ENCODE peak calls at places on chromosomes 13 and 19, in ten cellular contexts. R is CD4-positive, CD25-positive, alpha-beta regulatory T cell; J is aorta; N is fibroblast of lung; V is CD8-positive, alpha-beta T cell; A is adrenal gland; H is AG04450; G is thoracic aorta; Y is ascending aorta; L is uterus. W is an unnamed sample.

GRCh38 chr13:93672996-93673395 is 446.4 kb downstream of the GPC6 start:
- DNase-seq in L (no peak), V (no peak), H (no peak), Y (no peak), R (no peak), A (no peak), N (no peak), G (no peak), J (no peak), W (no peak)

GRCh38 chr19:54560881-54561385 is 12.7 kb upstream of the LILRA2 start:
- DNase-seq in A (no peak), N (no peak), H (no peak), L (no peak), G (no peak), V (no peak), J (no peak), R (no peak), Y (no peak), W (peak)

GRCh38 chr19:49339364-49340068 is 4.3 kb downstream of the CD37 start:
- DNase-seq in L (peak), N (peak), H (peak), A (peak), R (no peak), Y (peak), J (peak), G (peak), V (no peak), W (peak)

GRCh38 chr13:32164622-32165268 is 133.2 kb downstream of the FRY start:
- DNase-seq in G (no peak), H (peak), L (no peak), J (no peak), N (peak), A (peak), V (no peak), Y (no peak), R (peak), W (no peak)

GRCh38 chr13:28609936-28610335 is 49.0 kb upstream of the POMP start:
- DNase-seq in G (no peak), Y (no peak), A (no peak), H (peak), N (peak), V (no peak), L (no peak), J (no peak), R (no peak), W (no peak)

GRCh38 chr19:3441089-3441985 is 39.0 kb downstream of the SMIM24 start:
- DNase-seq in G (no peak), L (no peak), R (no peak), Y (no peak), A (no peak), N (no peak), V (no peak), J (no peak), H (no peak), W (no peak)

GRCh38 chr19:47056416-47056815 is 8.0 kb upstream of the TMEM160 start:
- DNase-seq in Y (no peak), L (no peak), A (no peak), N (no peak), V (no peak), J (no peak), G (no peak), R (no peak), H (no peak), W (no peak)

GRCh38 chr19:38683393-38684077 is 36.1 kb downstream of the ACTN4 start:
- DNase-seq in J (peak), Y (no peak), L (peak), G (no peak), V (peak), R (peak), A (peak), N (peak), H (no peak), W (no peak)

GRCh38 chr19:18594096-18594823 is 5.7 kb downstream of the REX1BD start:
- DNase-seq in Y (no peak), G (no peak), R (peak), H (no peak), J (peak), A (peak), N (peak), L (peak), V (peak), W (no peak)

GRCh38 chr13:23752111-23753001 is 136.8 kb downstream of the MIPEP start:
- DNase-seq in L (no peak), N (no peak), G (no peak), Y (no peak), A (no peak), V (no peak), R (no peak), J (no peak), H (peak), W (no peak)

GRCh38 chr19:3275583-3276340 is 51.3 kb downstream of the CELF5 start:
- DNase-seq in A (peak), Y (no peak), H (peak), V (peak), L (peak), R (peak), J (peak), G (peak), N (peak), W (no peak)

GRCh38 chr19:46287585-46287984 is 9.3 kb upstream of the HIF3A start:
- DNase-seq in L (no peak), Y (no peak), N (peak), V (no peak), A (no peak), H (no peak), J (no peak), R (no peak), G (no peak), W (no peak)

GRCh38 chr13:24699541-24699940 is 19.3 kb downstream of the ATP12A start:
- DNase-seq in L (no peak), N (no peak), G (no peak), R (no peak), A (no peak), V (no peak), H (no peak), J (no peak), Y (no peak), W (no peak)

GRCh38 chr13:107900775-107901174 is 314.6 kb downstream of the LIG4 start:
- DNase-seq in N (peak), R (no peak), A (no peak), V (no peak), G (no peak), J (no peak), L (no peak), Y (no peak), H (peak), W (no peak)

GRCh38 chr13:102236341-102236740 is 165.5 kb downstream of the FGF14 start:
- DNase-seq in J (no peak), G (no peak), H (no peak), N (no peak), V (no peak), L (no peak), R (no peak), Y (no peak), A (no peak), W (no peak)

GRCh38 chr19:7509625-7510024 is 6.3 kb upstream of the ZNF358 start:
- DNase-seq in J (no peak), V (no peak), L (no peak), G (no peak), N (no peak), Y (no peak), R (no peak), A (no peak), H (no peak), W (no peak)

GRCh38 chr19:54517483-54517882 is 14.9 kb downstream of the LAIR2 start:
- DNase-seq in J (peak), V (peak), A (peak), Y (no peak), L (no peak), R (peak), G (no peak), H (no peak), N (peak), W (no peak)

GRCh38 chr19:45676851-45677263 is 8.8 kb downstream of the GIPR start:
- DNase-seq in N (no peak), R (peak), A (no peak), V (peak), Y (no peak), L (no peak), H (no peak), G (no peak), J (no peak), W (no peak)

GRCh38 chr19:14337510-14337909 is 43.7 kb upstream of the ADGRE5 start:
- DNase-seq in R (peak), L (no peak), Y (no peak), A (no peak), N (no peak), G (no peak), V (no peak), H (no peak), J (no peak), W (no peak)

GRCh38 chr19:49098795-49099194 is 13.5 kb downstream of the SNRNP70 start:
- DNase-seq in A (no peak), R (no peak), V (no peak), Y (no peak), J (no peak), G (no peak), N (no peak), H (no peak), L (no peak), W (no peak)

GRCh38 chr13:73429691-73430090 is 370.9 kb downstream of the KLF5 start:
- DNase-seq in N (peak), A (no peak), Y (no peak), G (no peak), J (no peak), V (no peak), L (no peak), R (no peak), H (no peak), W (no peak)

GRCh38 chr19:38394488-38394887 is 6.0 kb downstream of the SPRED3 start:
- DNase-seq in V (peak), J (no peak), H (no peak), R (peak), Y (no peak), A (no peak), G (no peak), N (no peak), L (no peak), W (no peak)

GRCh38 chr19:48686103-48686502 is 9.7 kb upstream of the FUT2 start:
- DNase-seq in V (no peak), A (no peak), Y (no peak), L (no peak), G (no peak), N (no peak), J (no peak), H (no peak), R (no peak), W (no peak)

GRCh38 chr19:2199861-2200623 is 36.1 kb downstream of the PLEKHJ1 start:
- DNase-seq in H (no peak), R (no peak), N (no peak), G (no peak), A (no peak), Y (no peak), V (no peak), L (no peak), J (no peak), W (no peak)

GRCh38 chr19:38207543-38207942 is 16.5 kb downstream of the DPF1 start:
- DNase-seq in G (no peak), R (no peak), J (no peak), N (no peak), V (no peak), Y (no peak), H (no peak), L (no peak), A (no peak), W (no peak)

GRCh38 chr19:1665565-1666047 is 13.2 kb upstream of the TCF3 start:
- DNase-seq in L (no peak), J (no peak), G (no peak), Y (no peak), V (no peak), R (no peak), H (no peak), N (no peak), A (peak), W (no peak)

GRCh38 chr13:63337921-63338320 is 1922.3 kb upstream of the PCDH20 start:
- DNase-seq in A (no peak), H (no peak), G (no peak), N (no peak), L (no peak), J (no peak), Y (no peak), V (no peak), R (no peak), W (no peak)

GRCh38 chr19:57655443-57655842 is 13.3 kb upstream of the ZSCAN4 start:
- DNase-seq in Y (no peak), R (no peak), N (no peak), G (no peak), J (no peak), H (no peak), A (no peak), L (no peak), V (no peak), W (peak)

GRCh38 chr13:66069570-66069969 is 1160.6 kb downstream of the PCDH9 start:
- DNase-seq in H (no peak), G (no peak), R (no peak), A (no peak), L (no peak), Y (no peak), V (no peak), J (no peak), N (peak), W (no peak)

GRCh38 chr19:10412257-10412977 is 7.9 kb upstream of the PDE4A start:
- DNase-seq in R (peak), J (no peak), H (no peak), V (no peak), N (no peak), L (no peak), Y (no peak), G (no peak), A (no peak), W (no peak)

GRCh38 chr13:43963726-43964125 is 84.0 kb downstream of the LACC1 start:
- DNase-seq in A (no peak), V (no peak), L (no peak), G (no peak), Y (no peak), H (no peak), J (no peak), N (no peak), R (no peak), W (peak)

GRCh38 chr13:23963184-23963931 is 66.1 kb upstream of the C1QTNF9B start:
- DNase-seq in A (no peak), V (no peak), J (no peak), R (no peak), Y (no peak), H (no peak), G (no peak), L (no peak), N (no peak), W (peak)

GRCh38 chr19:23799321-23799720 is 40.6 kb upstream of the ZNF681 start:
- DNase-seq in Y (no peak), R (peak), V (peak), G (no peak), A (no peak), N (no peak), H (no peak), J (no peak), L (no peak), W (no peak)

GRCh38 chr13:79711631-79712030 is 230.7 kb downstream of the NDFIP2 start:
- DNase-seq in H (no peak), V (no peak), G (no peak), A (no peak), R (no peak), J (no peak), L (no peak), Y (no peak), N (no peak), W (no peak)

GRCh38 chr13:103878891-103879605 is 812.8 kb upstream of the SLC10A2 start:
- DNase-seq in V (no peak), Y (no peak), L (no peak), H (no peak), R (no peak), N (peak), G (no peak), J (no peak), A (no peak), W (no peak)

GRCh38 chr13:28012896-28013295 is 24.4 kb upstream of the URAD start:
- DNase-seq in Y (no peak), H (no peak), V (no peak), G (no peak), N (no peak), J (no peak), A (no peak), L (no peak), R (peak), W (no peak)

GRCh38 chr13:36346222-36347083 is at the start of gene SPART:
- DNase-seq in N (peak), R (peak), L (peak), H (peak), J (peak), Y (peak), A (peak), V (peak), G (peak), W (peak)

GRCh38 chr13:36344173-36344572 is 2.0 kb downstream of the SPART start:
- DNase-seq in Y (no peak), N (peak), G (no peak), H (no peak), R (no peak), L (no peak), A (no peak), J (no peak), V (no peak), W (no peak)

GRCh38 chr13:36343766-36344165 is 2.4 kb downstream of the SPART start:
- DNase-seq in R (no peak), L (no peak), V (no peak), N (no peak), A (peak), H (no peak), Y (no peak), J (no peak), G (no peak), W (no peak)

GRCh38 chr13:36345438-36346221 is 564 bp downstream of the SPART start:
- DNase-seq in N (peak), R (peak), A (peak), J (peak), H (peak), G (peak), L (peak), Y (peak), V (peak), W (peak)

DNA sequence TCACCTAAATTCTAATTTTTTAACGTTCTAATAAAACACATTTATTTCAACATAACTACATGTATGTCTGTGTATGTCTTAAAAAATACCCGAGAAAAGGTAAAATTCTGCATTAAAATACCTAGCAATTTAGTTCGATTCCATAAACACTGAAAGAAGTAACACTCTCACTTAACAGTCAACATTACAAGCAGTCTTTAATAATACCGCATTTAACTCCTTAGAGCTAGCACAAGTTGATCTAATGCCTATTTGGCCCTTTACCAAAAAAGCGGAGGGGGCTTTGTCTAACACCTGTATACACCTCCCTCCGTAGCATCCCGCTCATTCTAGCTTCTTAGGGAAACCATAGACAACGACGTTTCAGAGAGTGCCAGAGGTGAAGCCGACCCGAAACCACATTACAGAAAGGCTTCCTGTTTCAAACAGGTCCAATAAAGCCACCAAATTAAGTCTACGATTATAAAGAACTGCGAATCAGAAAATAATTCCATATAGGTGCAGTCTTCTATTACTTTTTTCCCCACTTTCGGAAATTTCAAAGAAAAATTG is 1.2 kb downstream of the SPART start:
- DNase-seq in R (peak), L (no peak), H (no peak), N (peak), V (no peak), A (peak), Y (no peak), G (no peak), J (no peak), W (no peak)
- H3K27ac ChIP-seq in R (peak), L (peak), H (peak), N (peak), V (peak), A (peak), Y (peak), G (peak), J (peak), W (peak)

GRCh38 chr19:43651758-43652545 is 12.3 kb upstream of the CADM4 start:
- DNase-seq in H (peak), G (no peak), L (peak), V (peak), A (peak), Y (no peak), R (peak), N (peak), J (no peak), W (no peak)
- H3K4me3 ChIP-seq in H (no peak), G (no peak), L (no peak), V (no peak), A (no peak), Y (no peak), R (no peak), N (no peak), J (no peak), W (no peak)

DNA sequence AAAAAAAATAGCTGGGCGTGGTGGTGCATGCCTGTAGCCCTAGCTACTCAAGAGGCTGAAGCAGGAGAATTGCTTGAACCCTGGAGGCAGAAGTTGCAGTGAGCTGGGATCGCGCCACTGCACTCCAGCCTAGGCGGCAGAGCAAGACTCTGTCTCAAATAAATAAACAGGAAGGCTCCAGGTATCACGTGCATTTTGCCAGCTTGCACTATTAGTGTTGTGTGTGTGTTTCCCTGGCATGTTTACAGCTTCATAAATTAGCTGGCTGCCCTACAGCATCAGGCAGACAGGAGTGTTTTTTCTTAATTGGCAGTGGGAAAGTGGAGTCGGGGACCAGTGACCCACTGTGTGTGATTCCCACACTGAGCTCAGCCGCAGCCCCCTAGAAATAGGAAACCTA is 32.6 kb downstream of the SHISA2 start:
- DNase-seq in V (no peak), G (no peak), J (no peak), Y (no peak), N (no peak), A (no peak), L (no peak), R (no peak), H (no peak), W (no peak)
- H3K27ac ChIP-seq in V (no peak), G (no peak), J (no peak), Y (no peak), N (no peak), A (no peak), L (no peak), R (no peak), H (peak), W (no peak)

GRCh38 chr13:96993660-96994029 is 631 bp downstream of the OXGR1 start:
- DNase-seq in Y (no peak), N (no peak), R (no peak), A (no peak), H (no peak), G (no peak), V (no peak), L (no peak), J (no peak), W (no peak)
- H3K4me3 ChIP-seq in Y (peak), N (peak), R (no peak), A (no peak), H (peak), G (peak), V (no peak), L (peak), J (no peak), W (peak)

GRCh38 chr13:21020581-21020980 is 40.8 kb downstream of the LATS2 start:
- DNase-seq in A (peak), N (no peak), J (no peak), G (no peak), V (no peak), L (no peak), Y (no peak), H (no peak), R (no peak), W (no peak)

GRCh38 chr13:21016487-21016886 is 44.9 kb downstream of the LATS2 start:
- DNase-seq in R (peak), N (no peak), H (no peak), V (no peak), L (no peak), J (no peak), G (no peak), Y (no peak), A (no peak), W (no peak)

GRCh38 chr13:21020176-21020575 is 41.2 kb downstream of the LATS2 start:
- DNase-seq in G (no peak), Y (no peak), A (no peak), R (no peak), H (no peak), L (no peak), J (no peak), N (no peak), V (no peak), W (no peak)

GRCh38 chr13:21015284-21015683 is 46.1 kb downstream of the LATS2 start:
- DNase-seq in H (no peak), G (no peak), N (peak), Y (no peak), J (no peak), L (no peak), R (no peak), V (no peak), A (no peak), W (no peak)

DNA sequence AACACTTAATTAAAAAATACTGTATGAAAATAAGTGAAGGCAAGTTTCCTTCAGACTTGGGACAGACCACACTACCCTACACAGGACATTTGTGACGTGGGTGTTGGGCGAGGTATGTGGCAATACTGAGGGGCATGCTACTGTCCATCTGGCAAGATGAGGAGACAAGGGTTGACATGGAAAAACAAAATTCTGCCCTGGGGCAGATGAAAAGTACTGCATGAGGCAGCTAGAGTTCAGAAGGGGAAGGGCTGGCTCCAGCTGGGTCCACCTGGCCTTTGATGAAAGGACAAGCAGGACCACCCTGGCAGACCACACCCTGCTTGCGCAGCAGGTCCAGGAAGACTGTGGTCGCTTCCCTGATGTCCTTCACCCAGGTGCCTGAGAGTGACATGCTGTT is 43.2 kb downstream of the LATS2 start:
- DNase-seq in H (no peak), L (no peak), G (no peak), R (no peak), N (no peak), J (no peak), Y (no peak), A (no peak), V (no peak), W (no peak)
- H3K27ac ChIP-seq in H (peak), L (peak), G (no peak), R (no peak), N (no peak), J (no peak), Y (peak), A (peak), V (no peak), W (peak)